ENCODE peak calls at places on chromosomes 12 and 14, in five cellular contexts. U is OCI-M1, X is hepatic stellate cell, T is brain microvascular endothelial cell, N is NCI-H774. C is an unnamed sample.

GRCh38 chr14:100200311-100200710 is 38.6 kb upstream of the YY1 start:
- DNase-seq in U (no peak), T (no peak), N (no peak), X (no peak), C (no peak)

GRCh38 chr12:106685381-106685780 is 89.1 kb upstream of the RIC8B start:
- DNase-seq in T (no peak), N (no peak), U (no peak), X (no peak), C (no peak)

GRCh38 chr12:47811581-47812484 is 7.9 kb downstream of the HDAC7 start:
- DNase-seq in T (peak), X (peak), N (no peak), U (no peak), C (no peak)

GRCh38 chr14:66109426-66109825 is 376.7 kb upstream of the CCDC196 start:
- DNase-seq in N (no peak), T (no peak), U (no peak), X (no peak), C (no peak)

GRCh38 chr12:67220065-67220464 is 49.1 kb upstream of the CAND1 start:
- DNase-seq in T (no peak), U (no peak), X (no peak), N (peak), C (no peak)

GRCh38 chr12:10409387-10409786 is at the start of gene KLRC4:
- DNase-seq in U (peak), T (peak), N (no peak), X (no peak), C (no peak)

GRCh38 chr12:32522322-32523221 is 123.2 kb downstream of the FGD4 start:
- DNase-seq in U (peak), N (no peak), X (no peak), T (no peak), C (no peak)

GRCh38 chr14:99261916-99262787 is 9.8 kb downstream of the BCL11B start:
- DNase-seq in T (no peak), X (no peak), N (no peak), U (no peak), C (peak)

GRCh38 chr14:44316647-44317432 is 190.2 kb downstream of the FSCB start:
- DNase-seq in N (peak), U (peak), T (peak), X (peak), C (no peak)

C was measured in T-helper 22 cell.